ENCODE peak calls at places on chromosomes 11 and 22, in five cellular contexts. One of them, this sample, is unnamed.
A peak's percentile ranks its signal among the peaks of the same experiment; 100 is the strongest.

GRCh38 chr11:70854201-70854600 is 398.2 kb downstream of the SHANK2 start:
- DNase-seq in IMR-90: no peak
- DNase-seq in GM12878: no peak
- DNase-seq in SK-N-SH: no peak
- DNase-seq in K562: no peak
- DNase-seq in this sample: no peak

GRCh38 chr11:71263391-71263790 is 11.0 kb upstream of the SHANK2 start:
- DNase-seq in GM12878: no peak
- DNase-seq in IMR-90: peak; percentile 41
- DNase-seq in SK-N-SH: no peak
- DNase-seq in K562: no peak
- DNase-seq in this sample: no peak

GRCh38 chr22:49897015-49897684 is 21.1 kb downstream of the ALG12 start:
- DNase-seq in SK-N-SH: no peak
- DNase-seq in GM12878: no peak
- DNase-seq in IMR-90: no peak
- DNase-seq in K562: no peak
- DNase-seq in this sample: no peak

GRCh38 chr11:126483796-126484195 is 128.3 kb downstream of the ST3GAL4 start:
- DNase-seq in GM12878: no peak
- DNase-seq in IMR-90: no peak
- DNase-seq in K562: no peak
- DNase-seq in SK-N-SH: no peak
- DNase-seq in this sample: no peak

GRCh38 chr11:7528514-7529049 is 14.8 kb downstream of the PPFIBP2 start:
- DNase-seq in K562: no peak
- DNase-seq in GM12878: no peak
- DNase-seq in SK-N-SH: no peak
- DNase-seq in IMR-90: no peak
- DNase-seq in this sample: no peak

GRCh38 chr11:112744041-112744440 is 217.2 kb upstream of the NCAM1 start:
- DNase-seq in K562: no peak
- DNase-seq in IMR-90: no peak
- DNase-seq in SK-N-SH: peak; percentile 28
- DNase-seq in GM12878: no peak
- DNase-seq in this sample: no peak

GRCh38 chr11:36617543-36617942 is 19.5 kb upstream of the RAG2 start:
- DNase-seq in GM12878: no peak
- DNase-seq in K562: no peak
- DNase-seq in SK-N-SH: no peak
- DNase-seq in IMR-90: no peak
- DNase-seq in this sample: no peak

GRCh38 chr11:74195828-74196227 is 24.7 kb downstream of the PPME1 start:
- DNase-seq in K562: no peak
- DNase-seq in GM12878: no peak
- DNase-seq in SK-N-SH: no peak
- DNase-seq in IMR-90: peak; percentile 26
- DNase-seq in this sample: no peak

GRCh38 chr11:125514336-125515101 is 18.5 kb upstream of the FEZ1 start:
- DNase-seq in K562: no peak
- DNase-seq in GM12878: peak; percentile 92
- DNase-seq in SK-N-SH: peak; percentile 32
- DNase-seq in IMR-90: peak; percentile 46
- DNase-seq in this sample: no peak

GRCh38 chr11:2390091-2390870 is 10.3 kb upstream of the TSSC4 start:
- DNase-seq in IMR-90: no peak
- DNase-seq in SK-N-SH: no peak
- DNase-seq in GM12878: no peak
- DNase-seq in K562: no peak
- DNase-seq in this sample: no peak

GRCh38 chr22:28015676-28016601 is 96.9 kb upstream of the PITPNB start:
- DNase-seq in K562: no peak
- DNase-seq in IMR-90: no peak
- DNase-seq in SK-N-SH: peak; percentile 92
- DNase-seq in GM12878: no peak
- DNase-seq in this sample: no peak

GRCh38 chr11:131065435-131066295 is 149.4 kb upstream of the SNX19 start:
- DNase-seq in SK-N-SH: no peak
- DNase-seq in GM12878: no peak
- DNase-seq in K562: no peak
- DNase-seq in IMR-90: no peak
- DNase-seq in this sample: no peak

GRCh38 chr11:69504127-69504526 is 22.7 kb downstream of the LINC01488 start:
- DNase-seq in K562: no peak
- DNase-seq in SK-N-SH: no peak
- DNase-seq in GM12878: no peak
- DNase-seq in IMR-90: no peak
- DNase-seq in this sample: no peak

GRCh38 chr22:20979243-20979809 is 2.8 kb upstream of the LZTR1 start:
- DNase-seq in IMR-90: peak; percentile 67
- DNase-seq in K562: peak; percentile 94
- DNase-seq in GM12878: no peak
- DNase-seq in SK-N-SH: peak; percentile 70
- DNase-seq in this sample: no peak

GRCh38 chr11:95360382-95360781 is 129.4 kb upstream of the SESN3 start:
- DNase-seq in K562: no peak
- DNase-seq in SK-N-SH: no peak
- DNase-seq in GM12878: no peak
- DNase-seq in IMR-90: no peak
- DNase-seq in this sample: no peak

GRCh38 chr11:20004856-20005255 is 155.4 kb downstream of the DBX1 start:
- DNase-seq in GM12878: no peak
- DNase-seq in K562: no peak
- DNase-seq in SK-N-SH: no peak
- DNase-seq in IMR-90: no peak
- DNase-seq in this sample: no peak

GRCh38 chr11:77112641-77113381 is 10.2 kb downstream of the OMP start:
- DNase-seq in K562: no peak
- DNase-seq in IMR-90: no peak
- DNase-seq in GM12878: no peak
- DNase-seq in SK-N-SH: no peak
- DNase-seq in this sample: no peak

GRCh38 chr11:133918606-133919260 is 38.0 kb downstream of the IGSF9B start:
- DNase-seq in SK-N-SH: no peak
- DNase-seq in IMR-90: no peak
- DNase-seq in K562: no peak
- DNase-seq in GM12878: no peak
- DNase-seq in this sample: no peak

GRCh38 chr11:70487763-70488162 is 89.4 kb downstream of the CTTN start:
- DNase-seq in GM12878: no peak
- DNase-seq in SK-N-SH: no peak
- DNase-seq in IMR-90: no peak
- DNase-seq in K562: no peak
- DNase-seq in this sample: no peak

GRCh38 chr22:50548046-50548912 is 2.6 kb downstream of the KLHDC7B start:
- DNase-seq in SK-N-SH: peak; percentile 38
- DNase-seq in IMR-90: no peak
- DNase-seq in GM12878: no peak
- DNase-seq in K562: no peak
- DNase-seq in this sample: no peak

GRCh38 chr11:32400196-32400595 is 35.1 kb downstream of the WT1 start:
- DNase-seq in SK-N-SH: no peak
- DNase-seq in K562: no peak
- DNase-seq in IMR-90: peak; percentile 10
- DNase-seq in GM12878: no peak
- DNase-seq in this sample: no peak

GRCh38 chr11:32400670-32401369 is 34.5 kb downstream of the WT1 start:
- DNase-seq in SK-N-SH: no peak
- DNase-seq in IMR-90: no peak
- DNase-seq in K562: no peak
- DNase-seq in GM12878: no peak
- DNase-seq in this sample: no peak

GRCh38 chr11:32396331-32396730 is 39.0 kb downstream of the WT1 start:
- DNase-seq in GM12878: peak; percentile 27
- DNase-seq in IMR-90: no peak
- DNase-seq in SK-N-SH: no peak
- DNase-seq in K562: no peak
- DNase-seq in this sample: no peak

GRCh38 chr11:32395127-32395526 is 40.2 kb downstream of the WT1 start:
- DNase-seq in GM12878: no peak
- DNase-seq in IMR-90: no peak
- DNase-seq in SK-N-SH: no peak
- DNase-seq in K562: no peak
- DNase-seq in this sample: no peak

DNA sequence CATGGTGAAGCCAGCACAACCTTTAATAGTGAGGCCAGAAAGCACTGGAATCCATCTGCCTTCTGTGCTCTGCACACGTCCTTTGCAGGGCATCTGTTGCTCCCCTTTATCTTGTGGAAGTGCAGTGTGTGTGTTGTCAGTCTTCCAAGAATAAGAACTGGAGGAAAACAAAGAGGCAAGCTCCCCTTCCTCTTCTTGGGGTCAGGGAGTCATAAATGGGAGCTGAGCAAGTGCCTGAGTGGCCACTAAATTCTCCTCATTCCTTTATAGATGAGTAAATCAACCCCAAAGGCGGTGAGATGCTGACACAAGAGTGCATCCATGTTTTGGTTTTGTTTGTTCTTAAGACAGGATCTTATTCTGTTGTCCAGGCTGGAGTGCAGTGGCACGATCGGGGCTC is 38.3 kb downstream of the WT1 start:
- DNase-seq in K562: no peak
- DNase-seq in GM12878: no peak
- DNase-seq in SK-N-SH: no peak
- DNase-seq in IMR-90: no peak
- DNase-seq in this sample: no peak
- TF ChIP-seq MXI1 in K562: no peak
- TF ChIP-seq MXI1 in GM12878: no peak
- TF ChIP-seq MXI1 in SK-N-SH: no peak
- TF ChIP-seq MXI1 in IMR-90: no peak
- TF ChIP-seq MXI1 in this sample: no peak

GRCh38 chr11:108825381-108825780 is 160.5 kb downstream of the DDX10 start:
- DNase-seq in K562: no peak
- DNase-seq in SK-N-SH: no peak
- DNase-seq in GM12878: no peak
- DNase-seq in IMR-90: peak; percentile 16
- DNase-seq in this sample: no peak
- TF ChIP-seq MXI1 in K562: no peak
- TF ChIP-seq MXI1 in SK-N-SH: no peak
- TF ChIP-seq MXI1 in GM12878: no peak
- TF ChIP-seq MXI1 in IMR-90: no peak
- TF ChIP-seq MXI1 in this sample: no peak

GRCh38 chr11:132456735-132457328 is 1075.5 kb downstream of the OPCML start:
- DNase-seq in K562: no peak
- DNase-seq in GM12878: no peak
- DNase-seq in SK-N-SH: no peak
- DNase-seq in IMR-90: no peak
- DNase-seq in this sample: no peak
- TF ChIP-seq MXI1 in K562: no peak
- TF ChIP-seq MXI1 in GM12878: no peak
- TF ChIP-seq MXI1 in SK-N-SH: no peak
- TF ChIP-seq MXI1 in IMR-90: no peak
- TF ChIP-seq MXI1 in this sample: no peak

GRCh38 chr11:119030329-119031047 is at the start of gene SLC37A4:
- DNase-seq in IMR-90: peak; percentile 97
- DNase-seq in GM12878: peak; percentile 94
- DNase-seq in SK-N-SH: peak; percentile 98
- DNase-seq in K562: peak; percentile 95
- DNase-seq in this sample: peak; percentile 95
- TF ChIP-seq MXI1 in IMR-90: peak; percentile 90
- TF ChIP-seq MXI1 in GM12878: peak; percentile 73
- TF ChIP-seq MXI1 in SK-N-SH: peak; percentile 93
- TF ChIP-seq MXI1 in K562: peak; percentile 67
- TF ChIP-seq MXI1 in this sample: peak; percentile 94

GRCh38 chr22:41481131-41481830 is 12.4 kb downstream of the ACO2 start:
- DNase-seq in GM12878: no peak
- DNase-seq in IMR-90: peak; percentile 54
- DNase-seq in SK-N-SH: no peak
- DNase-seq in K562: no peak
- DNase-seq in this sample: no peak

GRCh38 chr22:41481925-41482318 is 13.0 kb downstream of the ACO2 start:
- DNase-seq in IMR-90: no peak
- DNase-seq in K562: no peak
- DNase-seq in GM12878: no peak
- DNase-seq in SK-N-SH: no peak
- DNase-seq in this sample: no peak

GRCh38 chr22:41479671-41480396 is 10.9 kb downstream of the ACO2 start:
- DNase-seq in GM12878: no peak
- DNase-seq in SK-N-SH: no peak
- DNase-seq in IMR-90: peak; percentile 73
- DNase-seq in K562: no peak
- DNase-seq in this sample: no peak

GRCh38 chr22:41480397-41480735 is 11.4 kb downstream of the ACO2 start:
- DNase-seq in IMR-90: peak; percentile 92
- DNase-seq in K562: no peak
- DNase-seq in GM12878: no peak
- DNase-seq in SK-N-SH: no peak
- DNase-seq in this sample: no peak

GRCh38 chr22:41482319-41482935 is 13.5 kb downstream of the ACO2 start:
- DNase-seq in SK-N-SH: no peak
- DNase-seq in IMR-90: peak; percentile 71
- DNase-seq in K562: no peak
- DNase-seq in GM12878: no peak
- DNase-seq in this sample: no peak
- TF ChIP-seq MXI1 in SK-N-SH: no peak
- TF ChIP-seq MXI1 in IMR-90: no peak
- TF ChIP-seq MXI1 in K562: no peak
- TF ChIP-seq MXI1 in GM12878: no peak
- TF ChIP-seq MXI1 in this sample: no peak

GRCh38 chr11:114832532-114833125 is 154.3 kb downstream of the NXPE2 start:
- DNase-seq in SK-N-SH: no peak
- DNase-seq in IMR-90: no peak
- DNase-seq in K562: no peak
- DNase-seq in GM12878: no peak
- DNase-seq in this sample: no peak
- TF ChIP-seq MXI1 in SK-N-SH: no peak
- TF ChIP-seq MXI1 in IMR-90: no peak
- TF ChIP-seq MXI1 in K562: no peak
- TF ChIP-seq MXI1 in GM12878: no peak
- TF ChIP-seq MXI1 in this sample: no peak

GRCh38 chr22:42284643-42285181 is 14.3 kb upstream of the TCF20 start:
- DNase-seq in SK-N-SH: no peak
- DNase-seq in IMR-90: no peak
- DNase-seq in GM12878: no peak
- DNase-seq in K562: no peak
- DNase-seq in this sample: no peak

GRCh38 chr22:42282252-42282942 is 11.9 kb upstream of the TCF20 start:
- DNase-seq in GM12878: no peak
- DNase-seq in IMR-90: no peak
- DNase-seq in K562: no peak
- DNase-seq in SK-N-SH: no peak
- DNase-seq in this sample: peak; percentile 67

GRCh38 chr22:42284230-42284591 is 13.8 kb upstream of the TCF20 start:
- DNase-seq in K562: no peak
- DNase-seq in GM12878: no peak
- DNase-seq in IMR-90: no peak
- DNase-seq in SK-N-SH: no peak
- DNase-seq in this sample: no peak

GRCh38 chr22:42282943-42283287 is 12.5 kb upstream of the TCF20 start:
- DNase-seq in SK-N-SH: no peak
- DNase-seq in K562: no peak
- DNase-seq in IMR-90: no peak
- DNase-seq in GM12878: no peak
- DNase-seq in this sample: no peak

GRCh38 chr22:42283288-42284229 is 13.1 kb upstream of the TCF20 start:
- DNase-seq in K562: peak; percentile 15
- DNase-seq in GM12878: no peak
- DNase-seq in IMR-90: no peak
- DNase-seq in SK-N-SH: peak; percentile 48
- DNase-seq in this sample: no peak
- TF ChIP-seq MXI1 in K562: no peak
- TF ChIP-seq MXI1 in GM12878: no peak
- TF ChIP-seq MXI1 in IMR-90: no peak
- TF ChIP-seq MXI1 in SK-N-SH: no peak
- TF ChIP-seq MXI1 in this sample: no peak